ENCODE peak calls at places on chromosomes 4 and X, in four cellular contexts. One of them, this sample, is unnamed.

GRCh38 chrX:24874604-24875247 is 141.0 kb downstream of the ARX start:
- DNase-seq in NB4: no peak
- DNase-seq in NCI-H460: no peak
- DNase-seq in KBM-7: no peak
- DNase-seq in this sample: no peak

GRCh38 chrX:136789856-136790255 is 9.1 kb upstream of the ARHGEF6 start:
- DNase-seq in NB4: no peak
- DNase-seq in NCI-H460: no peak
- DNase-seq in KBM-7: no peak
- DNase-seq in this sample: no peak

GRCh38 chrX:154799554-154800348 is 5.5 kb downstream of the MPP1 start:
- DNase-seq in NB4: peak
- DNase-seq in NCI-H460: no peak
- DNase-seq in KBM-7: peak
- DNase-seq in this sample: no peak

GRCh38 chr4:3225946-3226345 is 23.0 kb upstream of the MSANTD1 start:
- DNase-seq in NB4: no peak
- DNase-seq in NCI-H460: no peak
- DNase-seq in KBM-7: no peak
- DNase-seq in this sample: no peak

GRCh38 chrX:12971282-12972003 is 3.5 kb upstream of the TMSB4X start:
- DNase-seq in NB4: no peak
- DNase-seq in NCI-H460: no peak
- DNase-seq in KBM-7: no peak
- DNase-seq in this sample: no peak

GRCh38 chr4:17030543-17030942 is 132.1 kb upstream of the LDB2 start:
- DNase-seq in NB4: no peak
- DNase-seq in NCI-H460: no peak
- DNase-seq in KBM-7: no peak
- DNase-seq in this sample: no peak

GRCh38 chr4:111775908-111776307 is 369.3 kb upstream of the FAM241A start:
- DNase-seq in NB4: no peak
- DNase-seq in NCI-H460: no peak
- DNase-seq in KBM-7: no peak
- DNase-seq in this sample: no peak

GRCh38 chr4:39613093-39613656 is 25.5 kb downstream of the SMIM14 start:
- DNase-seq in NB4: no peak
- DNase-seq in NCI-H460: no peak
- DNase-seq in KBM-7: no peak
- DNase-seq in this sample: no peak

GRCh38 chrX:30821116-30821515 is 67.9 kb downstream of the TAB3 start:
- DNase-seq in NB4: peak
- DNase-seq in NCI-H460: peak
- DNase-seq in KBM-7: peak
- DNase-seq in this sample: no peak

GRCh38 chr4:38872620-38873019 is 5.0 kb downstream of the FAM114A1 start:
- DNase-seq in NB4: no peak
- DNase-seq in NCI-H460: peak
- DNase-seq in KBM-7: no peak
- DNase-seq in this sample: no peak

GRCh38 chr4:90641856-90642599 is 514.8 kb downstream of the CCSER1 start:
- DNase-seq in NB4: peak
- DNase-seq in NCI-H460: no peak
- DNase-seq in KBM-7: no peak
- DNase-seq in this sample: no peak